ENCODE peak calls at places on chromosome 6, in four cellular contexts. H is activated naive CD4-positive, alpha-beta T cell treated with anti-CD3 and anti-CD28 coated beads for 36 hours; A is AG08395; P is non-pigmented ciliary epithelial cell. O is an unnamed sample.

GRCh38 chr6:137403855-137404254 is 90.3 kb downstream of the OLIG3 start:
- DNase-seq in H (no peak), A (no peak), P (no peak), O (no peak)

GRCh38 chr6:85360794-85361642 is 88.9 kb upstream of the NT5E start:
- DNase-seq in H (no peak), A (peak), P (peak), O (no peak)

GRCh38 chr6:45187841-45188240 is 140.3 kb upstream of the RUNX2 start:
- DNase-seq in H (peak), A (no peak), P (peak), O (no peak)

GRCh38 chr6:157143171-157143884 is 180.0 kb downstream of the TMEM242 start:
- DNase-seq in H (peak), A (peak), P (no peak), O (peak)

GRCh38 chr6:144311361-144311760 is 26.2 kb downstream of the UTRN start:
- DNase-seq in H (no peak), A (no peak), P (no peak), O (no peak)

GRCh38 chr6:144564202-144564601 is 279.1 kb downstream of the UTRN start:
- DNase-seq in H (no peak), A (no peak), P (no peak), O (no peak)

GRCh38 chr6:85744571-85744970 is 101.9 kb upstream of the SYNCRIP start:
- DNase-seq in H (no peak), A (no peak), P (no peak), O (no peak)

GRCh38 chr6:72677740-72678139 is 55.9 kb downstream of the KCNQ5 start:
- DNase-seq in H (no peak), A (no peak), P (no peak), O (no peak)

GRCh38 chr6:26195924-26196845 is 109.0 kb downstream of the HFE start:
- DNase-seq in H (peak), A (no peak), P (no peak), O (peak)

GRCh38 chr6:5936140-5936539 is 70.6 kb downstream of the NRN1 start:
- DNase-seq in H (no peak), A (peak), P (no peak), O (no peak)

GRCh38 chr6:28648878-28649375 is 123.2 kb downstream of the GPX5 start:
- DNase-seq in H (no peak), A (peak), P (no peak), O (no peak)

GRCh38 chr6:30077218-30077617 is 1.6 kb upstream of the RNF39 start:
- DNase-seq in H (no peak), A (no peak), P (no peak), O (no peak)

GRCh38 chr6:17473554-17473953 is 80.2 kb downstream of the CAP2 start:
- DNase-seq in H (no peak), A (no peak), P (no peak), O (no peak)

GRCh38 chr6:120844084-120844483 is 490.2 kb downstream of the TBC1D32 start:
- DNase-seq in H (no peak), A (no peak), P (no peak), O (no peak)

GRCh38 chr6:39887692-39888450 is 46.4 kb downstream of the MOCS1 start:
- DNase-seq in H (no peak), A (peak), P (peak), O (no peak)

GRCh38 chr6:3615391-3616380 is 135.8 kb downstream of the PXDC1 start:
- DNase-seq in H (no peak), A (no peak), P (no peak), O (no peak)

GRCh38 chr6:100456178-100456880 is 8.4 kb downstream of the SIM1 start:
- DNase-seq in H (no peak), A (no peak), P (no peak), O (no peak)

GRCh38 chr6:98824163-98824906 is 10.0 kb upstream of the POU3F2 start:
- DNase-seq in H (no peak), A (no peak), P (no peak), O (no peak)

GRCh38 chr6:130981409-130981808 is 81.6 kb downstream of the EPB41L2 start:
- DNase-seq in H (no peak), A (peak), P (no peak), O (no peak)

GRCh38 chr6:28522594-28523557 is 2.8 kb upstream of the GPX5 start:
- DNase-seq in H (peak), A (no peak), P (no peak), O (peak)

GRCh38 chr6:53528107-53528506 is 16.8 kb downstream of the GCLC start:
- DNase-seq in H (no peak), A (no peak), P (no peak), O (no peak)

GRCh38 chr6:124958759-124959354 is 3.4 kb upstream of the RNF217 start:
- DNase-seq in H (no peak), A (no peak), P (no peak), O (no peak)

GRCh38 chr6:113856571-113857564 is at the start of gene MARCKS:
- DNase-seq in H (peak), A (peak), P (peak), O (peak)

GRCh38 chr6:151705994-151706733 is 101.3 kb upstream of the ESR1 start:
- DNase-seq in H (no peak), A (no peak), P (no peak), O (no peak)

GRCh38 chr6:118284736-118285360 is 263.2 kb upstream of the PLN start:
- DNase-seq in H (no peak), A (peak), P (no peak), O (no peak)

GRCh38 chr6:125906158-125906998 is 50.2 kb upstream of the HINT3 start:
- DNase-seq in H (peak), A (peak), P (no peak), O (peak)

GRCh38 chr6:83536034-83536646 is 23.8 kb downstream of the PRSS35 start:
- DNase-seq in H (peak), A (peak), P (no peak), O (peak)

GRCh38 chr6:137933696-137934095 is 66.6 kb downstream of the TNFAIP3 start:
- DNase-seq in H (no peak), A (peak), P (peak), O (no peak)

GRCh38 chr6:20811112-20811746 is 277.0 kb downstream of the CDKAL1 start:
- DNase-seq in H (no peak), A (peak), P (peak), O (peak)

O was measured in activated CD4-positive, alpha-beta memory T cell treated with anti-CD3 and anti-CD28 coated beads for 36 hours.